ENCODE peak calls at places on chromosomes 16 and 17, in ten cellular contexts. D is PC-3; J is left ventricle myocardium inferior; G is prostate gland; N is cardiac fibroblast; V is effector memory CD4-positive, alpha-beta T cell; M is body of pancreas; Q is neuronal stem cell; C is neural progenitor cell; A is suprapubic skin. F is an unnamed sample.

GRCh38 chr17:83203073-83203471 is 123.7 kb downstream of the METRNL start:
- DNase-seq in V (no peak), M (peak), N (peak), G (peak), J (peak), D (no peak), C (no peak), Q (no peak), A (peak), F (peak)

GRCh38 chr17:18992454-18993130 is 12.0 kb downstream of the FAM83G start:
- DNase-seq in D (no peak), N (no peak), A (no peak), C (no peak), V (peak), Q (no peak), M (no peak), G (no peak), J (no peak), F (peak)

GRCh38 chr16:15466131-15466530 is 31.7 kb downstream of the BMERB1 start:
- DNase-seq in G (no peak), C (no peak), V (no peak), D (no peak), M (no peak), A (no peak), Q (no peak), J (no peak), N (no peak), F (no peak)

GRCh38 chr16:86833136-86833535 is 254.8 kb downstream of the FOXL1 start:
- DNase-seq in Q (no peak), J (no peak), C (no peak), D (no peak), G (no peak), A (no peak), N (peak), V (no peak), M (no peak), F (no peak)

GRCh38 chr17:79986441-79987186 is 49.1 kb downstream of the TBC1D16 start:
- DNase-seq in M (no peak), Q (no peak), G (no peak), A (no peak), C (no peak), V (no peak), D (no peak), J (no peak), N (no peak), F (peak)

GRCh38 chr17:17890773-17891759 is 54.3 kb upstream of the SREBF1 start:
- DNase-seq in N (peak), D (peak), M (peak), J (peak), C (peak), A (no peak), Q (no peak), V (peak), G (no peak), F (peak)

GRCh38 chr17:54883939-54884338 is 16.7 kb upstream of the TOM1L1 start:
- DNase-seq in D (no peak), J (no peak), V (no peak), Q (no peak), A (no peak), N (no peak), M (no peak), G (no peak), C (no peak), F (no peak)

GRCh38 chr16:74034862-74035261 is 261.8 kb upstream of the PSMD7 start:
- DNase-seq in C (peak), M (no peak), G (no peak), V (no peak), D (peak), Q (peak), N (peak), J (no peak), A (no peak), F (no peak)

GRCh38 chr16:11658896-11659708 is 9.2 kb upstream of the SNN start:
- DNase-seq in D (no peak), J (no peak), G (no peak), M (no peak), C (no peak), Q (no peak), V (no peak), A (no peak), N (no peak), F (no peak)

GRCh38 chr17:76437467-76438402 is 15.2 kb downstream of the UBE2O start:
- DNase-seq in A (no peak), J (no peak), C (no peak), N (no peak), M (no peak), Q (no peak), G (no peak), D (no peak), V (no peak), F (no peak)

GRCh38 chr17:82461827-82462524 is 3.4 kb downstream of the NARF start:
- DNase-seq in Q (no peak), N (no peak), V (no peak), G (no peak), C (no peak), M (peak), A (no peak), J (no peak), D (peak), F (no peak)

GRCh38 chr17:27323538-27324212 is 29.8 kb downstream of the WSB1 start:
- DNase-seq in D (peak), A (peak), V (no peak), Q (no peak), N (peak), G (peak), J (peak), C (no peak), M (peak), F (peak)

GRCh38 chr17:41464682-41465081 is 2.5 kb downstream of the KRT32 start:
- DNase-seq in A (no peak), V (no peak), Q (no peak), N (peak), C (no peak), G (peak), M (peak), J (peak), D (peak), F (no peak)

GRCh38 chr17:79623786-79624657 is 13.2 kb upstream of the RBFOX3 start:
- DNase-seq in Q (no peak), M (peak), A (peak), D (no peak), C (no peak), G (no peak), V (no peak), J (peak), N (no peak), F (peak)

GRCh38 chr16:10368984-10369551 is 16.8 kb upstream of the ATF7IP2 start:
- DNase-seq in M (no peak), V (no peak), G (no peak), J (no peak), A (no peak), D (no peak), Q (no peak), N (no peak), C (peak), F (no peak)

GRCh38 chr17:63399316-63399715 is 46.8 kb downstream of the CYB561 start:
- DNase-seq in D (no peak), M (no peak), C (no peak), A (no peak), G (no peak), J (no peak), Q (no peak), N (peak), V (no peak), F (no peak)

GRCh38 chr16:58853830-58854229 is 119.7 kb upstream of the GOT2 start:
- DNase-seq in C (peak), N (no peak), G (no peak), M (no peak), V (no peak), A (no peak), Q (no peak), D (no peak), J (no peak), F (no peak)

GRCh38 chr16:81939164-81940067 is 71.9 kb downstream of the SDR42E1 start:
- DNase-seq in Q (no peak), M (no peak), G (no peak), N (no peak), J (no peak), D (no peak), V (no peak), C (peak), A (no peak), F (no peak)

GRCh38 chr17:71423871-71424546 is 696.8 kb upstream of the SOX9 start:
- DNase-seq in G (no peak), N (peak), V (no peak), J (no peak), M (no peak), A (no peak), D (peak), Q (no peak), C (no peak), F (no peak)

GRCh38 chr16:67260426-67261063 is 11.8 kb downstream of the SLC9A5 start:
- DNase-seq in D (peak), N (peak), V (no peak), Q (no peak), M (peak), J (no peak), G (peak), C (peak), A (peak), F (peak)

GRCh38 chr17:4987767-4988083 is 250 bp upstream of the CAMTA2 start:
- DNase-seq in A (no peak), G (no peak), Q (no peak), D (no peak), C (no peak), V (no peak), J (no peak), N (no peak), M (no peak), F (no peak)

GRCh38 chr16:76386784-76387183 is 109.6 kb downstream of the CNTNAP4 start:
- DNase-seq in V (no peak), A (no peak), N (peak), G (no peak), C (no peak), Q (no peak), J (no peak), D (peak), M (no peak), F (no peak)

GRCh38 chr17:51366866-51367265 is 106.5 kb downstream of the UTP18 start:
- DNase-seq in A (no peak), M (no peak), D (no peak), Q (no peak), V (no peak), C (no peak), G (no peak), N (no peak), J (no peak), F (no peak)

GRCh38 chr16:73204359-73205152 is 156.6 kb upstream of the ZFHX3 start:
- DNase-seq in C (no peak), N (no peak), M (no peak), G (no peak), J (no peak), V (no peak), D (no peak), Q (no peak), A (no peak), F (no peak)

GRCh38 chr17:66920965-66921364 is 43.5 kb upstream of the CACNG4 start:
- DNase-seq in D (no peak), G (no peak), V (no peak), A (no peak), M (no peak), Q (no peak), J (no peak), N (peak), C (no peak), F (peak)

GRCh38 chr17:67571478-67571877 is 146.3 kb upstream of the NOL11 start:
- DNase-seq in A (no peak), V (no peak), Q (no peak), J (no peak), M (no peak), G (no peak), C (no peak), N (no peak), D (no peak), F (no peak)

GRCh38 chr16:78551487-78552085 is 452.1 kb downstream of the WWOX start:
- DNase-seq in D (no peak), A (no peak), Q (peak), M (no peak), G (no peak), J (no peak), V (no peak), C (peak), N (no peak), F (no peak)

GRCh38 chr17:77691216-77692085 is 267.1 kb upstream of the TNRC6C start:
- DNase-seq in D (no peak), G (no peak), V (no peak), A (no peak), C (no peak), Q (no peak), N (no peak), J (no peak), M (no peak), F (no peak)

GRCh38 chr17:16211601-16212000 is 3.7 kb downstream of the NCOR1 start:
- DNase-seq in J (no peak), G (no peak), Q (no peak), C (no peak), M (no peak), N (no peak), V (no peak), D (no peak), A (no peak), F (no peak)

GRCh38 chr17:60554377-60554788 is 28.3 kb upstream of the APPBP2 start:
- DNase-seq in V (no peak), G (no peak), A (no peak), M (peak), N (peak), D (peak), C (no peak), J (no peak), Q (no peak), F (no peak)

GRCh38 chr16:15613676-15614075 is 29.3 kb downstream of the MARF1 start:
- DNase-seq in V (no peak), J (no peak), C (no peak), G (no peak), M (no peak), A (no peak), D (peak), N (no peak), Q (no peak), F (no peak)

GRCh38 chr17:838486-838885 is 56.3 kb downstream of the MRM3 start:
- DNase-seq in G (no peak), N (no peak), V (no peak), J (no peak), A (no peak), D (no peak), Q (no peak), M (no peak), C (no peak), F (no peak)

GRCh38 chr17:64767269-64767997 is 105.3 kb upstream of the SMURF2 start:
- DNase-seq in V (no peak), M (no peak), D (no peak), Q (no peak), C (no peak), A (no peak), G (no peak), J (no peak), N (no peak), F (no peak)

GRCh38 chr17:44558349-44559287 is 1.3 kb downstream of the FZD2 start:
- DNase-seq in N (no peak), G (no peak), J (no peak), M (no peak), A (no peak), C (peak), D (no peak), V (no peak), Q (no peak), F (no peak)
- H3K4me3 ChIP-seq in N (peak), G (peak), J (peak), M (no peak), A (peak), C (peak), D (no peak), V (no peak), Q (peak), F (peak)

GRCh38 chr16:2853531-2854073 is 4.4 kb downstream of the PRSS22 start:
- DNase-seq in Q (no peak), N (no peak), A (no peak), J (no peak), G (no peak), C (no peak), V (no peak), M (no peak), D (no peak), F (peak)

GRCh38 chr16:2855536-2855935 is 2.4 kb downstream of the PRSS22 start:
- DNase-seq in N (no peak), V (no peak), G (no peak), C (no peak), A (no peak), D (no peak), Q (no peak), M (no peak), J (no peak), F (peak)

GRCh38 chr16:2856061-2856670 is 1.8 kb downstream of the PRSS22 start:
- DNase-seq in C (no peak), A (no peak), G (no peak), N (no peak), V (no peak), D (peak), M (peak), J (no peak), Q (no peak), F (peak)

GRCh38 chr16:2852731-2853507 is 5.1 kb downstream of the PRSS22 start:
- DNase-seq in Q (no peak), C (no peak), A (no peak), D (no peak), V (no peak), G (no peak), J (no peak), N (no peak), M (no peak), F (peak)

DNA sequence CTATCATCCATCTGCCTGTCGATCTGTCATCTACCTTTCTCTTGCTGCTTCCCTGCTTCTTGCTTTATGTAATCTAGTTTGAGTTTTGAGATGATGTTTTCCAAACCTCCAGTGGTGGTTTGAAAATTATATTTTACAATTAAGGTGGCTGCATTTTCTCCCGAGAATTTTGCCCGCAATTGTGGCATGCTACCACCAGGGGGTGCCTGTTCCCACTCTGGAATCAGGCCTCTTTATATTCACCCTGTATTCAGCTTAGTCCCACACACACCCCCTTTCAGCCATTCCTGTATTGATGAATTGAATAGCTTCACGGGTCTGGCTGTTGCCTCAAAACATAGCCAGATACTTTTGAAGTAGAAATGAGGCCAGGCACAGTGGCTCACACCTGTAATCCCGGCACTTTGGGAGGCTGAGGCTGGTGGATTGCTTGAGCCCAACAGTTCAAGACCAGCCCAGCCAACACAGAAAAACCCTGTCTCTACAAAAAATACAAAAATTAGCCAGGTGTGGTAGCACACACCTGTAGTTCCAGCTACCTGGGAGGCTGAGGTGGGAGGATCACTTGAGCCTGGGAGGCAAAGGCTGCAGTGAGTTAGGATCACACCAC is 3.2 kb downstream of the PRSS22 start:
- DNase-seq in M (no peak), C (no peak), Q (no peak), J (no peak), D (peak), G (no peak), V (no peak), N (peak), A (no peak), F (peak)
- H3K4me3 ChIP-seq in M (no peak), C (no peak), Q (no peak), J (no peak), D (no peak), G (no peak), V (no peak), N (no peak), A (no peak), F (no peak)

GRCh38 chr16:4509420-4509819 is 29.2 kb downstream of the CDIP1 start:
- DNase-seq in V (no peak), C (no peak), A (no peak), M (no peak), D (no peak), N (no peak), G (no peak), Q (no peak), J (no peak), F (peak)

GRCh38 chr16:4507588-4508345 is 30.8 kb downstream of the CDIP1 start:
- DNase-seq in G (no peak), D (no peak), J (no peak), C (no peak), A (no peak), Q (no peak), N (no peak), V (no peak), M (no peak), F (no peak)

GRCh38 chr16:4508806-4509205 is 29.8 kb downstream of the CDIP1 start:
- DNase-seq in A (no peak), C (no peak), N (no peak), M (no peak), J (no peak), Q (no peak), V (no peak), G (no peak), D (no peak), F (peak)

GRCh38 chr16:4506450-4506849 is 30.3 kb downstream of the HMOX2 start:
- DNase-seq in A (no peak), C (peak), N (peak), M (peak), V (peak), J (no peak), Q (peak), G (peak), D (peak), F (no peak)

GRCh38 chr16:4505356-4506153 is 29.4 kb downstream of the HMOX2 start:
- DNase-seq in M (no peak), N (no peak), C (no peak), Q (no peak), D (no peak), V (peak), J (no peak), A (no peak), G (no peak), F (peak)
- H3K4me3 ChIP-seq in M (no peak), N (no peak), C (no peak), Q (no peak), D (no peak), V (peak), J (no peak), A (no peak), G (no peak), F (no peak)

GRCh38 chr17:28528329-28529011 is 22.3 kb downstream of the FOXN1 start:
- DNase-seq in V (no peak), D (peak), N (peak), C (peak), M (no peak), A (no peak), Q (no peak), J (no peak), G (no peak), F (no peak)

GRCh38 chr17:28529012-28529400 is 22.9 kb downstream of the FOXN1 start:
- DNase-seq in G (no peak), V (no peak), J (no peak), D (no peak), M (no peak), N (no peak), C (no peak), Q (no peak), A (no peak), F (no peak)

GRCh38 chr17:28527859-28528258 is 21.7 kb downstream of the FOXN1 start:
- DNase-seq in N (no peak), M (peak), J (no peak), V (no peak), G (peak), Q (no peak), C (no peak), A (no peak), D (peak), F (no peak)

GRCh38 chr17:28526381-28526780 is 20.2 kb downstream of the FOXN1 start:
- DNase-seq in M (peak), G (no peak), J (no peak), C (no peak), A (no peak), Q (no peak), N (no peak), V (no peak), D (no peak), F (no peak)

DNA sequence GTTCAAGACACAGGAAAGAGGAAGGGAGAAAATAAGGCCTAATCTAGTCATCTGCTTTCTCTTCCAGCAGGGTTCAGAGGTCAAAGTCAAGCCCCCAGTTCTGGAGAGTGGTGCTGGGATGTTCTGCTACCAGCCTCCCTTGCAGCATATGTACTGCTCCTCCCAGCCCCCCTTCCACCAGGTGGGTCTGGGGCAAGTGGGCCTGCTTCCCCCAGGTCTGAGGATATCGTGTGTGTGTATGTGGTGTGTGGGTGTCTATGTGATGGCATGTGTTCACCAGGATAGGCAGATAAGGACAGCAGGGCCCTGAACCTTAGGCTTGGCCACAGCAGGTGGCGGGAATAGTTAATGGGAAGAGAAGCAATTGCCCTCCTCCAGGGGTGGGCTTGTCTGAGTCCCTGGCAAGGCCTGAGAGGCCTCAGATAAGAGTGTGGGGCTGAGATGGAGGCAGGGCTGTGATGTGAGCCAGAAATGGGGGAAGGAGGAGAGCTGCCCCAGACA is 21.1 kb downstream of the FOXN1 start:
- DNase-seq in M (no peak), V (no peak), D (no peak), A (no peak), N (no peak), G (no peak), Q (no peak), C (no peak), J (no peak), F (no peak)
- H3K4me3 ChIP-seq in M (no peak), V (no peak), D (no peak), A (no peak), N (no peak), G (no peak), Q (no peak), C (no peak), J (no peak), F (no peak)

DNA sequence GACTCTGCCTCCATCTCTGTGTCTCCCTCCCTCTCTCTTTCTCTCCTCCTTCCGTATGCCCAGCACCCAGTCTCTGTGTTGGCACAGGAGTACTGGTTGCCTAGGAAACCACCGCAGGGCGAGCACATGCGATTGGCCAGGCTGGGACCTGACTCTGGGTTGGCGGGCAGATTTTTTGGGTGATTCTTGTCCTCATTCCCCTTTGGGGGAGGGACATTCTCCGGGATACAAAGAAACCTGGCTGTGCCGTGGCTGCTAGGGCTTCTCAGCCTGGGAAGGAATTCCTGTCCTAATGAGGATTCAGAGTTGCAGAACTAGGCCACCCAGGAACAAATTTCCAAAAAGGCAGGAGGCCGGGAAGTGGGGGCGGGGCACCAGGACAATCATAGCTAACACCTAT is 168.9 kb downstream of the SHISA9 start:
- DNase-seq in J (no peak), G (no peak), M (peak), N (no peak), A (no peak), D (no peak), C (peak), Q (peak), V (no peak), F (no peak)
- H3K4me3 ChIP-seq in J (no peak), G (no peak), M (no peak), N (no peak), A (no peak), D (no peak), C (peak), Q (no peak), V (no peak), F (no peak)

F was measured in spleen.